ENCODE peak calls at places on chromosome 10, in six cellular contexts. C is breast epithelium, W is spleen, B is ovary, X is A549, E is transverse colon. Q is an unnamed sample. For H3K4me1, the result is how much of the 10 kb centered on the place peaks cover.

GRCh38 chr10:106935978-106936451 is 228.5 kb downstream of the SORCS1 start:
- DNase-seq in C (no peak), W (no peak), B (no peak), X (no peak), E (no peak), Q (no peak)

GRCh38 chr10:37856881-37857286 is 526 bp downstream of the ZNF248 start:
- DNase-seq in C (no peak), W (peak), B (peak), X (no peak), E (peak), Q (no peak)

GRCh38 chr10:60417024-60417423 is 27.3 kb upstream of the ANK3 start:
- DNase-seq in C (no peak), W (no peak), B (no peak), X (no peak), E (no peak), Q (peak)

GRCh38 chr10:110263164-110263563 is 41.6 kb downstream of the SMNDC1 start:
- DNase-seq in C (no peak), W (no peak), B (no peak), X (no peak), E (no peak), Q (no peak)

GRCh38 chr10:113104071-113104470 is 154.0 kb downstream of the TCF7L2 start:
- DNase-seq in C (no peak), W (no peak), B (no peak), X (no peak), E (no peak), Q (peak)

GRCh38 chr10:88892223-88892967 is 12.3 kb downstream of the STAMBPL1 start:
- DNase-seq in C (no peak), W (no peak), B (no peak), X (no peak), E (no peak), Q (no peak)

GRCh38 chr10:104666106-104666505 is 25.0 kb downstream of the SORCS3 start:
- DNase-seq in C (no peak), W (no peak), B (no peak), X (no peak), E (no peak), Q (no peak)

GRCh38 chr10:22486431-22486830 is 141.1 kb downstream of the SPAG6 start:
- DNase-seq in C (no peak), W (no peak), B (no peak), X (no peak), E (no peak), Q (no peak)

GRCh38 chr10:62248465-62248864 is 20.2 kb downstream of the RTKN2 start:
- DNase-seq in C (no peak), W (no peak), B (no peak), X (no peak), E (no peak), Q (no peak)

GRCh38 chr10:58157076-58157766 is 110.5 kb downstream of the IPMK start:
- DNase-seq in C (no peak), W (no peak), B (no peak), X (no peak), E (no peak), Q (no peak)

GRCh38 chr10:69483988-69484387 is 32.7 kb downstream of the TSPAN15 start:
- DNase-seq in C (no peak), W (no peak), B (no peak), X (no peak), E (no peak), Q (no peak)

GRCh38 chr10:26960308-26960707 is 99.5 kb upstream of the ABI1 start:
- DNase-seq in C (no peak), W (no peak), B (no peak), X (no peak), E (no peak), Q (no peak)

GRCh38 chr10:100364735-100365391 is 17.8 kb downstream of the SCD start:
- DNase-seq in C (peak), W (no peak), B (peak), X (peak), E (peak), Q (peak)

GRCh38 chr10:24433705-24434104 is 224.8 kb downstream of the KIAA1217 start:
- DNase-seq in C (no peak), W (no peak), B (no peak), X (no peak), E (no peak), Q (no peak)

GRCh38 chr10:24505759-24506158 is 217.9 kb downstream of the ARHGAP21 start:
- DNase-seq in C (no peak), W (no peak), B (no peak), X (no peak), E (no peak), Q (no peak)

GRCh38 chr10:51389415-51390342 is 309.7 kb downstream of the CSTF2T start:
- DNase-seq in C (no peak), W (no peak), B (no peak), X (no peak), E (peak), Q (peak)

GRCh38 chr10:133258818-133259602 is 17.7 kb downstream of the ADAM8 start:
- DNase-seq in C (no peak), W (peak), B (peak), X (peak), E (peak), Q (peak)

GRCh38 chr10:21100190-21100589 is 203.1 kb upstream of the NEBL start:
- DNase-seq in C (no peak), W (no peak), B (no peak), X (no peak), E (no peak), Q (no peak)

GRCh38 chr10:11548763-11549089 is 62.7 kb downstream of the USP6NL start:
- DNase-seq in C (no peak), W (no peak), B (no peak), X (no peak), E (no peak), Q (no peak)

GRCh38 chr10:11547111-11547625 is 64.3 kb downstream of the USP6NL start:
- DNase-seq in C (no peak), W (no peak), B (no peak), X (no peak), E (no peak), Q (no peak)

GRCh38 chr10:11551104-11551503 is 60.3 kb downstream of the USP6NL start:
- DNase-seq in C (no peak), W (no peak), B (no peak), X (no peak), E (no peak), Q (no peak)

GRCh38 chr10:11546581-11546980 is 64.9 kb downstream of the USP6NL start:
- DNase-seq in C (no peak), W (no peak), B (no peak), X (no peak), E (no peak), Q (no peak)

DNA sequence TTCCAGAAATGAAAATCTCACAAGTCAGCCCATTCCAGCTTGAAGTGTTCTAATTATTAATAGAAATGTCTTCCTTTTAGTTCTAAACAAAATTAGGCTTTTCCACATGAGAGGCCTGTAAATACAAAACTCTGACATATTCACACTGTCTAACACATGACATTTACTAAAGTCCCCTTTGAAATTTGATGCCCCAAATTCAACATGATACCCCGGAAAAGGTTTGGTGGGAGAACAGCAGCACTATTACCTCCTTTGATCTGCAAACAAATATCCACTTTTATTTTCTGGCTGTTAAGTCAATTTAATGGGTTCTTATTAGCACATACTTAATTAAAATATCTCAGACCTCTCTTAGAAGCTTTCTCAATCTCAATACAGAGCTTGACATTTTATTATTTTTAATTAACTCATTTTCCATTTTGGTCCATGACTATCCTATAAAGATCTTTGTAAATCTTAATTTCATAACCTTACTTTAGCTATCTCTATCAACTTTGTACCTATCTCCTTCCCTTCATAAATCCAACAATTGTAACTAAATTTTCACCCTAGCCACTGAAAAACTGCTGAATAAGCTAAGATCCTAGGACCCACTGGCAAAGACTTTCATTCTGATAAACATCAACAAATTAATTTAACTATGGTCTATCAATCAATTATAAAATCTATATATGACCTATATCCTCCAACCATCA is 63.2 kb downstream of the USP6NL start:
- DNase-seq in C (no peak), W (no peak), B (no peak), X (no peak), E (no peak), Q (no peak)
- TF ChIP-seq CTCF in C (no peak), W (no peak), B (no peak), X (no peak), E (no peak), Q (no peak)

DNA sequence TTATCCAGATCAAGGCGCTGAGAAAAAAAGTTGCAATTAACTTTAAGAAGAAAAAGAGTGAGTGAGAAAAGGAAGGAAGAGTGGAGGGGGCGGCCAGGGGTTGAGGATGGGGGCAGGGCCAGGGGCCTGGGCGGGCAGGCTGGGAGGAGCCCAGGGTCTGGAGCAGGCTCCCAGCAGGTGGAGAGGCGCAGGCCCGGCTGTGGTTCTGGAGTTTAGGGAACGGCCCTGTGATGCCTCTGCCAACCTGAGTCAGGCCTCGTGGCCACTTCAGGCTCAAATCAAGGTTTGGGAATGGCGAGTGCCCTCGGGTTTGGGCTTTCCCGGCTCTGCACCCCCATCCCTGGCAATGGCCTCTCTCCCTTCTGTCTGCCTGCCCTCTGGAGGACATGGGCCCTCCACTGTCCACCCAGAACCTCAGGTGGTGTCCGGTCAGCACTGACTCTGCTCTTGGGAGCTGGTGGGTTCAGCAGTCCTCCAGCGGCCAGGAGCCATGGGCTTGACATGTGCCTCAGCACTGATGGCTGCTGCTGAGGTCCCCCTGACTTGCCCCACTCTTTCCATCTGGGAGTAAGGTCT is 41.0 kb upstream of the EMX2 start:
- DNase-seq in C (no peak), W (no peak), B (no peak), X (no peak), E (no peak), Q (no peak)
- TF ChIP-seq POLR2A in C (no peak), W (no peak), B (no peak), X (no peak), E (no peak), Q (no peak)

DNA sequence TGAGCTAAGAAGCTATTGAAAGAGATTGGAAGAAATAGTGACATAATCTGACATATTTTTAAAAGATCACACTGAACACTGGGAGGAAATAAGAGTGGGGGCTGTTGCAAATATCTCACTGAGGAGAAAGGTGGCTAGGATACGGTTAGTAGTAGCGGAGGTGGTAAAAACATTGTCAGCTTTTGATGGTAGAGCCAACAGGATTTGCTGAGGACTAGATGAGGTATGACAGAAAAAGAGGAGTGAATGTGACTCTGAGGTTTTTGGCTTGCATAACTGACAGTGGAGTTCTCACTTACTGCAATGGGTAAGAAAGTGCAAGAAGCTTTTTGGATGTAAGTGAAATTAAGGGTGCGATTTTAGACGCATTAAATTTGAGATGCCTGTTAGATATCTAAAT is 102.0 kb upstream of the MBL2 start:
- DNase-seq in C (no peak), W (no peak), B (no peak), X (no peak), E (no peak), Q (no peak)
- H3K4me1 ChIP-seq in C (under half), W (under half), B (under half), X (under half), E (under half), Q (under half)

DNA sequence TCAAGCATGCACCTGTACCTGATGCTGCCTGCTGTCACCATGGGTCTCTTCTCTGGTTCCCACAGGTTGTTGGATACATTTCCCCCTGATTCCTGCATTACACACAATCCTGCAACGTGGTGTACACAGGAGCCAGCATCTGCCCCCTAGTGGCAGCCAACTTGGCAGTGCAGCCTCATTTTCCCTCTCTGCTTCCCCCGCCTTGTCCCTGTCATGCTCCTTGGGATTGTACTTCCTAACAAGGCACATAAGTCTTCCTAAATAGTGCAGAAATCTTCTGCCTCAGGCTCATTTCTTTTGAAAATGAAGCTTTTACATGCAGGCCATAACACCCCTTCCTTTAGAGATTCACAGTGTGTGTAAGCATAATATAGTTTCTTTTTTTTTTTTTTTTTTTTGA is 387.5 kb downstream of the CCSER2 start:
- DNase-seq in C (no peak), W (no peak), B (no peak), X (peak), E (peak), Q (no peak)
- TF ChIP-seq CTCF in C (no peak), W (no peak), B (no peak), X (peak), E (peak), Q (no peak)

DNA sequence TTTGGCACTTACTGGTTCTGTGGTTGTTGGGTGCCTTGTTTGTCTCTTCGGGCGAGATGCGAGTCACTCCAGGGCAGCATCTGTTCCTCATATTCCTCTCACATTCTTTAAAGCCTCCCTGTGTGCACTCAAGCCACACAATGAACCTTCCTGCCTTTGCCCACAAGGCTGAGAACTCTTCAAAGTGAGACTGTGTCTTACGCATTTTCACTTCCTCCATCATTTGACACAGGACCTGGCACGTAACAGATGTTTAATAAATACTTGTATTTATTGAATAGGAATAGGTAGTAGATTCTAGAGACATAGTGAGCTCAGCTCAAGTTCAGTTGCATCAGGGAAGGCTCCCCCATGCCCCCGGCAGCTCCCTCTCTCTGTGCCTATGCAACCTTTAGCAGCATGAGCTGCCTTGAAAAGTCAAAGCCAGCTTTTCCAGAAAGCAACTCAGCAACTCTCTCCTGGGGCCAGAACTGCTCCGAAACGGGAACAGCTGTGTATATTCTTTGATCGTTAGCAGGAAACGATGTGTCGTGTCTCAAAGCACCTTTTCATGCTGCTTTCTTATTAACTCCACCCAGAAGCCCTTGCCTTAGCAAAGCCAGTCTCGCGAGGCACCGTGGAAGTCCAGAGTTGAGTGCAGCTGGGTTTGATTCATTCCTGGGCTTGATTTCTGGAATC is 97.5 kb downstream of the PFKFB3 start:
- DNase-seq in C (no peak), W (no peak), B (no peak), X (no peak), E (peak), Q (no peak)
- TF ChIP-seq POLR2A in C (no peak), W (no peak), B (no peak), X (no peak), E (no peak), Q (no peak)